ENCODE peak calls at places on chromosomes 4 and X, in eight cellular contexts. One of them, this sample, is unnamed.

GRCh38 chr4:338759-339097 is 1.1 kb downstream of the ZNF141 start:
- DNase-seq in activated CD4-positive, alpha-beta T cell treated with anti-CD3 and anti-CD28 coated beads, Interleukin-2, amount 50 U/mL, for 4 hours: no peak
- DNase-seq in activated CD8-positive, alpha-beta memory T cell treated with anti-CD3 and anti-CD28 coated beads, Interleukin-2, amount 10 ng/mL, durations not matched to agents 7 days and 5 days: no peak
- DNase-seq in kidney glomerular epithelial cell: no peak
- DNase-seq in Daoy: no peak
- DNase-seq in BJ: no peak
- DNase-seq in effector memory CD8-positive, alpha-beta T cell: no peak
- DNase-seq in anterior cingulate cortex: no peak
- DNase-seq in this sample: no peak

GRCh38 chr4:42339935-42340406 is 57.3 kb upstream of the SHISA3 start:
- DNase-seq in activated CD4-positive, alpha-beta T cell treated with anti-CD3 and anti-CD28 coated beads, Interleukin-2, amount 50 U/mL, for 4 hours: no peak
- DNase-seq in activated CD8-positive, alpha-beta memory T cell treated with anti-CD3 and anti-CD28 coated beads, Interleukin-2, amount 10 ng/mL, durations not matched to agents 7 days and 5 days: no peak
- DNase-seq in kidney glomerular epithelial cell: no peak
- DNase-seq in Daoy: peak; percentile 59
- DNase-seq in BJ: no peak
- DNase-seq in effector memory CD8-positive, alpha-beta T cell: no peak
- DNase-seq in anterior cingulate cortex: no peak
- DNase-seq in this sample: peak; percentile 2

GRCh38 chr4:94262163-94263016 is 54.7 kb downstream of the SMARCAD1 start:
- DNase-seq in activated CD4-positive, alpha-beta T cell treated with anti-CD3 and anti-CD28 coated beads, Interleukin-2, amount 50 U/mL, for 4 hours: no peak
- DNase-seq in activated CD8-positive, alpha-beta memory T cell treated with anti-CD3 and anti-CD28 coated beads, Interleukin-2, amount 10 ng/mL, durations not matched to agents 7 days and 5 days: no peak
- DNase-seq in kidney glomerular epithelial cell: no peak
- DNase-seq in Daoy: no peak
- DNase-seq in BJ: no peak
- DNase-seq in effector memory CD8-positive, alpha-beta T cell: no peak
- DNase-seq in anterior cingulate cortex: no peak
- DNase-seq in this sample: peak; percentile 0

GRCh38 chrX:123476636-123477219 is 256.1 kb downstream of the THOC2 start:
- DNase-seq in activated CD4-positive, alpha-beta T cell treated with anti-CD3 and anti-CD28 coated beads, Interleukin-2, amount 50 U/mL, for 4 hours: no peak
- DNase-seq in activated CD8-positive, alpha-beta memory T cell treated with anti-CD3 and anti-CD28 coated beads, Interleukin-2, amount 10 ng/mL, durations not matched to agents 7 days and 5 days: no peak
- DNase-seq in kidney glomerular epithelial cell: no peak
- DNase-seq in Daoy: no peak
- DNase-seq in BJ: no peak
- DNase-seq in effector memory CD8-positive, alpha-beta T cell: no peak
- DNase-seq in anterior cingulate cortex: no peak
- DNase-seq in this sample: no peak

GRCh38 chr4:15729910-15730533 is 27.2 kb downstream of the BST1 start:
- DNase-seq in activated CD4-positive, alpha-beta T cell treated with anti-CD3 and anti-CD28 coated beads, Interleukin-2, amount 50 U/mL, for 4 hours: no peak
- DNase-seq in activated CD8-positive, alpha-beta memory T cell treated with anti-CD3 and anti-CD28 coated beads, Interleukin-2, amount 10 ng/mL, durations not matched to agents 7 days and 5 days: peak; percentile 53
- DNase-seq in kidney glomerular epithelial cell: peak; percentile 67
- DNase-seq in Daoy: peak; percentile 30
- DNase-seq in BJ: no peak
- DNase-seq in effector memory CD8-positive, alpha-beta T cell: peak; percentile 33
- DNase-seq in anterior cingulate cortex: no peak
- DNase-seq in this sample: peak; percentile 46

GRCh38 chr4:81839347-81840042 is 367.8 kb upstream of the RASGEF1B start:
- DNase-seq in activated CD4-positive, alpha-beta T cell treated with anti-CD3 and anti-CD28 coated beads, Interleukin-2, amount 50 U/mL, for 4 hours: no peak
- DNase-seq in activated CD8-positive, alpha-beta memory T cell treated with anti-CD3 and anti-CD28 coated beads, Interleukin-2, amount 10 ng/mL, durations not matched to agents 7 days and 5 days: no peak
- DNase-seq in kidney glomerular epithelial cell: peak; percentile 74
- DNase-seq in Daoy: peak; percentile 17
- DNase-seq in BJ: no peak
- DNase-seq in effector memory CD8-positive, alpha-beta T cell: no peak
- DNase-seq in anterior cingulate cortex: no peak
- DNase-seq in this sample: no peak

GRCh38 chr4:13988347-13989265 is 361.1 kb upstream of the BOD1L1 start:
- DNase-seq in activated CD4-positive, alpha-beta T cell treated with anti-CD3 and anti-CD28 coated beads, Interleukin-2, amount 50 U/mL, for 4 hours: no peak
- DNase-seq in activated CD8-positive, alpha-beta memory T cell treated with anti-CD3 and anti-CD28 coated beads, Interleukin-2, amount 10 ng/mL, durations not matched to agents 7 days and 5 days: no peak
- DNase-seq in kidney glomerular epithelial cell: peak; percentile 78
- DNase-seq in Daoy: peak; percentile 94
- DNase-seq in BJ: no peak
- DNase-seq in effector memory CD8-positive, alpha-beta T cell: no peak
- DNase-seq in anterior cingulate cortex: no peak
- DNase-seq in this sample: peak; percentile 98

GRCh38 chr4:105162123-105162796 is 15.6 kb downstream of the TET2 start:
- DNase-seq in activated CD4-positive, alpha-beta T cell treated with anti-CD3 and anti-CD28 coated beads, Interleukin-2, amount 50 U/mL, for 4 hours: no peak
- DNase-seq in activated CD8-positive, alpha-beta memory T cell treated with anti-CD3 and anti-CD28 coated beads, Interleukin-2, amount 10 ng/mL, durations not matched to agents 7 days and 5 days: no peak
- DNase-seq in kidney glomerular epithelial cell: no peak
- DNase-seq in Daoy: no peak
- DNase-seq in BJ: no peak
- DNase-seq in effector memory CD8-positive, alpha-beta T cell: no peak
- DNase-seq in anterior cingulate cortex: no peak
- DNase-seq in this sample: no peak

GRCh38 chrX:123487226-123487625 is 245.6 kb downstream of the THOC2 start:
- DNase-seq in activated CD4-positive, alpha-beta T cell treated with anti-CD3 and anti-CD28 coated beads, Interleukin-2, amount 50 U/mL, for 4 hours: no peak
- DNase-seq in activated CD8-positive, alpha-beta memory T cell treated with anti-CD3 and anti-CD28 coated beads, Interleukin-2, amount 10 ng/mL, durations not matched to agents 7 days and 5 days: no peak
- DNase-seq in kidney glomerular epithelial cell: no peak
- DNase-seq in Daoy: no peak
- DNase-seq in BJ: no peak
- DNase-seq in effector memory CD8-positive, alpha-beta T cell: no peak
- DNase-seq in anterior cingulate cortex: no peak
- DNase-seq in this sample: no peak

GRCh38 chrX:9373789-9374188 is 91.1 kb upstream of the TBL1X start:
- DNase-seq in activated CD4-positive, alpha-beta T cell treated with anti-CD3 and anti-CD28 coated beads, Interleukin-2, amount 50 U/mL, for 4 hours: no peak
- DNase-seq in activated CD8-positive, alpha-beta memory T cell treated with anti-CD3 and anti-CD28 coated beads, Interleukin-2, amount 10 ng/mL, durations not matched to agents 7 days and 5 days: no peak
- DNase-seq in kidney glomerular epithelial cell: no peak
- DNase-seq in Daoy: no peak
- DNase-seq in BJ: no peak
- DNase-seq in effector memory CD8-positive, alpha-beta T cell: no peak
- DNase-seq in anterior cingulate cortex: no peak
- DNase-seq in this sample: no peak

GRCh38 chr4:5460106-5460801 is 248.1 kb downstream of the EVC2 start:
- DNase-seq in activated CD4-positive, alpha-beta T cell treated with anti-CD3 and anti-CD28 coated beads, Interleukin-2, amount 50 U/mL, for 4 hours: no peak
- DNase-seq in activated CD8-positive, alpha-beta memory T cell treated with anti-CD3 and anti-CD28 coated beads, Interleukin-2, amount 10 ng/mL, durations not matched to agents 7 days and 5 days: no peak
- DNase-seq in kidney glomerular epithelial cell: peak; percentile 0
- DNase-seq in Daoy: peak; percentile 50
- DNase-seq in BJ: no peak
- DNase-seq in effector memory CD8-positive, alpha-beta T cell: no peak
- DNase-seq in anterior cingulate cortex: no peak
- DNase-seq in this sample: peak; percentile 18

GRCh38 chr4:4726051-4726450 is 133.4 kb upstream of the MSX1 start:
- DNase-seq in activated CD4-positive, alpha-beta T cell treated with anti-CD3 and anti-CD28 coated beads, Interleukin-2, amount 50 U/mL, for 4 hours: no peak
- DNase-seq in activated CD8-positive, alpha-beta memory T cell treated with anti-CD3 and anti-CD28 coated beads, Interleukin-2, amount 10 ng/mL, durations not matched to agents 7 days and 5 days: no peak
- DNase-seq in kidney glomerular epithelial cell: no peak
- DNase-seq in Daoy: no peak
- DNase-seq in BJ: no peak
- DNase-seq in effector memory CD8-positive, alpha-beta T cell: no peak
- DNase-seq in anterior cingulate cortex: no peak
- DNase-seq in this sample: no peak

GRCh38 chr4:156505341-156505955 is 466.2 kb downstream of the PDGFC start:
- DNase-seq in activated CD4-positive, alpha-beta T cell treated with anti-CD3 and anti-CD28 coated beads, Interleukin-2, amount 50 U/mL, for 4 hours: no peak
- DNase-seq in activated CD8-positive, alpha-beta memory T cell treated with anti-CD3 and anti-CD28 coated beads, Interleukin-2, amount 10 ng/mL, durations not matched to agents 7 days and 5 days: no peak
- DNase-seq in kidney glomerular epithelial cell: no peak
- DNase-seq in Daoy: no peak
- DNase-seq in BJ: no peak
- DNase-seq in effector memory CD8-positive, alpha-beta T cell: no peak
- DNase-seq in anterior cingulate cortex: no peak
- DNase-seq in this sample: peak; percentile 88

GRCh38 chrX:82451725-82452124 is 1056.4 kb upstream of the POU3F4 start:
- DNase-seq in activated CD4-positive, alpha-beta T cell treated with anti-CD3 and anti-CD28 coated beads, Interleukin-2, amount 50 U/mL, for 4 hours: no peak
- DNase-seq in activated CD8-positive, alpha-beta memory T cell treated with anti-CD3 and anti-CD28 coated beads, Interleukin-2, amount 10 ng/mL, durations not matched to agents 7 days and 5 days: no peak
- DNase-seq in kidney glomerular epithelial cell: no peak
- DNase-seq in Daoy: no peak
- DNase-seq in BJ: no peak
- DNase-seq in effector memory CD8-positive, alpha-beta T cell: no peak
- DNase-seq in anterior cingulate cortex: no peak
- DNase-seq in this sample: no peak

GRCh38 chr4:87058272-87059073 is 123.7 kb downstream of the AFF1 start:
- DNase-seq in activated CD4-positive, alpha-beta T cell treated with anti-CD3 and anti-CD28 coated beads, Interleukin-2, amount 50 U/mL, for 4 hours: peak; percentile 66
- DNase-seq in activated CD8-positive, alpha-beta memory T cell treated with anti-CD3 and anti-CD28 coated beads, Interleukin-2, amount 10 ng/mL, durations not matched to agents 7 days and 5 days: peak; percentile 50
- DNase-seq in kidney glomerular epithelial cell: no peak
- DNase-seq in Daoy: peak; percentile 29
- DNase-seq in BJ: no peak
- DNase-seq in effector memory CD8-positive, alpha-beta T cell: no peak
- DNase-seq in anterior cingulate cortex: no peak
- DNase-seq in this sample: peak; percentile 47

GRCh38 chr4:164959896-164960295 is 17.6 kb downstream of the TRIM61 start:
- DNase-seq in activated CD4-positive, alpha-beta T cell treated with anti-CD3 and anti-CD28 coated beads, Interleukin-2, amount 50 U/mL, for 4 hours: no peak
- DNase-seq in activated CD8-positive, alpha-beta memory T cell treated with anti-CD3 and anti-CD28 coated beads, Interleukin-2, amount 10 ng/mL, durations not matched to agents 7 days and 5 days: no peak
- DNase-seq in kidney glomerular epithelial cell: no peak
- DNase-seq in Daoy: peak; percentile 16
- DNase-seq in BJ: no peak
- DNase-seq in effector memory CD8-positive, alpha-beta T cell: no peak
- DNase-seq in anterior cingulate cortex: no peak
- DNase-seq in this sample: peak; percentile 68

GRCh38 chr4:86974481-86975050 is 39.8 kb downstream of the AFF1 start:
- DNase-seq in activated CD4-positive, alpha-beta T cell treated with anti-CD3 and anti-CD28 coated beads, Interleukin-2, amount 50 U/mL, for 4 hours: no peak
- DNase-seq in activated CD8-positive, alpha-beta memory T cell treated with anti-CD3 and anti-CD28 coated beads, Interleukin-2, amount 10 ng/mL, durations not matched to agents 7 days and 5 days: no peak
- DNase-seq in kidney glomerular epithelial cell: no peak
- DNase-seq in Daoy: no peak
- DNase-seq in BJ: no peak
- DNase-seq in effector memory CD8-positive, alpha-beta T cell: no peak
- DNase-seq in anterior cingulate cortex: no peak
- DNase-seq in this sample: no peak

GRCh38 chr4:1588306-1588705 is 95.8 kb downstream of the FAM53A start:
- DNase-seq in activated CD4-positive, alpha-beta T cell treated with anti-CD3 and anti-CD28 coated beads, Interleukin-2, amount 50 U/mL, for 4 hours: no peak
- DNase-seq in activated CD8-positive, alpha-beta memory T cell treated with anti-CD3 and anti-CD28 coated beads, Interleukin-2, amount 10 ng/mL, durations not matched to agents 7 days and 5 days: no peak
- DNase-seq in kidney glomerular epithelial cell: no peak
- DNase-seq in Daoy: no peak
- DNase-seq in BJ: no peak
- DNase-seq in effector memory CD8-positive, alpha-beta T cell: no peak
- DNase-seq in anterior cingulate cortex: no peak
- DNase-seq in this sample: no peak

GRCh38 chrX:39194673-39195072 is 393.4 kb downstream of the MID1IP1 start:
- DNase-seq in activated CD4-positive, alpha-beta T cell treated with anti-CD3 and anti-CD28 coated beads, Interleukin-2, amount 50 U/mL, for 4 hours: no peak
- DNase-seq in activated CD8-positive, alpha-beta memory T cell treated with anti-CD3 and anti-CD28 coated beads, Interleukin-2, amount 10 ng/mL, durations not matched to agents 7 days and 5 days: no peak
- DNase-seq in kidney glomerular epithelial cell: no peak
- DNase-seq in Daoy: no peak
- DNase-seq in BJ: no peak
- DNase-seq in effector memory CD8-positive, alpha-beta T cell: no peak
- DNase-seq in anterior cingulate cortex: no peak
- DNase-seq in this sample: no peak

GRCh38 chr4:168766537-168767316 is 243.3 kb downstream of the CBR4 start:
- DNase-seq in activated CD4-positive, alpha-beta T cell treated with anti-CD3 and anti-CD28 coated beads, Interleukin-2, amount 50 U/mL, for 4 hours: no peak
- DNase-seq in activated CD8-positive, alpha-beta memory T cell treated with anti-CD3 and anti-CD28 coated beads, Interleukin-2, amount 10 ng/mL, durations not matched to agents 7 days and 5 days: no peak
- DNase-seq in kidney glomerular epithelial cell: peak; percentile 93
- DNase-seq in Daoy: peak; percentile 17
- DNase-seq in BJ: no peak
- DNase-seq in effector memory CD8-positive, alpha-beta T cell: no peak
- DNase-seq in anterior cingulate cortex: no peak
- DNase-seq in this sample: peak; percentile 86

GRCh38 chr4:6961496-6962210 is 52.0 kb downstream of the TBC1D14 start:
- DNase-seq in activated CD4-positive, alpha-beta T cell treated with anti-CD3 and anti-CD28 coated beads, Interleukin-2, amount 50 U/mL, for 4 hours: no peak
- DNase-seq in activated CD8-positive, alpha-beta memory T cell treated with anti-CD3 and anti-CD28 coated beads, Interleukin-2, amount 10 ng/mL, durations not matched to agents 7 days and 5 days: no peak
- DNase-seq in kidney glomerular epithelial cell: no peak
- DNase-seq in Daoy: no peak
- DNase-seq in BJ: no peak
- DNase-seq in effector memory CD8-positive, alpha-beta T cell: no peak
- DNase-seq in anterior cingulate cortex: no peak
- DNase-seq in this sample: no peak

GRCh38 chr4:137601924-137602323 is 69.6 kb upstream of the PCDH18 start:
- DNase-seq in activated CD4-positive, alpha-beta T cell treated with anti-CD3 and anti-CD28 coated beads, Interleukin-2, amount 50 U/mL, for 4 hours: no peak
- DNase-seq in activated CD8-positive, alpha-beta memory T cell treated with anti-CD3 and anti-CD28 coated beads, Interleukin-2, amount 10 ng/mL, durations not matched to agents 7 days and 5 days: no peak
- DNase-seq in kidney glomerular epithelial cell: peak; percentile 8
- DNase-seq in Daoy: no peak
- DNase-seq in BJ: no peak
- DNase-seq in effector memory CD8-positive, alpha-beta T cell: no peak
- DNase-seq in anterior cingulate cortex: no peak
- DNase-seq in this sample: peak; percentile 7

GRCh38 chr4:92334716-92335350 is 31.1 kb downstream of the GRID2 start:
- DNase-seq in activated CD4-positive, alpha-beta T cell treated with anti-CD3 and anti-CD28 coated beads, Interleukin-2, amount 50 U/mL, for 4 hours: no peak
- DNase-seq in activated CD8-positive, alpha-beta memory T cell treated with anti-CD3 and anti-CD28 coated beads, Interleukin-2, amount 10 ng/mL, durations not matched to agents 7 days and 5 days: no peak
- DNase-seq in kidney glomerular epithelial cell: no peak
- DNase-seq in Daoy: no peak
- DNase-seq in BJ: no peak
- DNase-seq in effector memory CD8-positive, alpha-beta T cell: no peak
- DNase-seq in anterior cingulate cortex: no peak
- DNase-seq in this sample: no peak

GRCh38 chrX:98607739-98608138 is 1724.0 kb downstream of the RPA4 start:
- DNase-seq in activated CD4-positive, alpha-beta T cell treated with anti-CD3 and anti-CD28 coated beads, Interleukin-2, amount 50 U/mL, for 4 hours: no peak
- DNase-seq in activated CD8-positive, alpha-beta memory T cell treated with anti-CD3 and anti-CD28 coated beads, Interleukin-2, amount 10 ng/mL, durations not matched to agents 7 days and 5 days: no peak
- DNase-seq in kidney glomerular epithelial cell: no peak
- DNase-seq in Daoy: no peak
- DNase-seq in BJ: no peak
- DNase-seq in effector memory CD8-positive, alpha-beta T cell: no peak
- DNase-seq in anterior cingulate cortex: no peak
- DNase-seq in this sample: peak; percentile 0

GRCh38 chr4:39542633-39543393 is 15.6 kb upstream of the UGDH start:
- DNase-seq in activated CD4-positive, alpha-beta T cell treated with anti-CD3 and anti-CD28 coated beads, Interleukin-2, amount 50 U/mL, for 4 hours: no peak
- DNase-seq in activated CD8-positive, alpha-beta memory T cell treated with anti-CD3 and anti-CD28 coated beads, Interleukin-2, amount 10 ng/mL, durations not matched to agents 7 days and 5 days: no peak
- DNase-seq in kidney glomerular epithelial cell: no peak
- DNase-seq in Daoy: no peak
- DNase-seq in BJ: no peak
- DNase-seq in effector memory CD8-positive, alpha-beta T cell: no peak
- DNase-seq in anterior cingulate cortex: no peak
- DNase-seq in this sample: no peak

GRCh38 chr4:78480286-78480685 is 71.3 kb upstream of the ANXA3 start:
- DNase-seq in activated CD4-positive, alpha-beta T cell treated with anti-CD3 and anti-CD28 coated beads, Interleukin-2, amount 50 U/mL, for 4 hours: no peak
- DNase-seq in activated CD8-positive, alpha-beta memory T cell treated with anti-CD3 and anti-CD28 coated beads, Interleukin-2, amount 10 ng/mL, durations not matched to agents 7 days and 5 days: no peak
- DNase-seq in kidney glomerular epithelial cell: no peak
- DNase-seq in Daoy: no peak
- DNase-seq in BJ: no peak
- DNase-seq in effector memory CD8-positive, alpha-beta T cell: no peak
- DNase-seq in anterior cingulate cortex: no peak
- DNase-seq in this sample: no peak

This sample was measured in RPMI7951.